ENCODE peak calls at places on chromosomes 3 and 15, in five cellular contexts. M is NB4, D is ovary, G is lower leg skin, F is uterus. P is an unnamed sample.

GRCh38 chr3:147370316-147370715 is 36.0 kb downstream of the ZIC4 start:
- DNase-seq in M (no peak), D (no peak), G (no peak), F (no peak), P (no peak)

GRCh38 chr3:179452166-179452544 is 885 bp upstream of the GNB4 start:
- DNase-seq in M (no peak), D (no peak), G (no peak), F (no peak), P (peak)

GRCh38 chr3:20096135-20096685 is 56.0 kb downstream of the KAT2B start:
- DNase-seq in M (no peak), D (no peak), G (no peak), F (no peak), P (no peak)

GRCh38 chr3:149442845-149443544 is 31.5 kb upstream of the TM4SF4 start:
- DNase-seq in M (peak), D (no peak), G (no peak), F (no peak), P (no peak)

GRCh38 chr15:52678036-52678467 is 1.1 kb downstream of the ATOSA start:
- DNase-seq in M (peak), D (peak), G (peak), F (peak), P (peak)

GRCh38 chr3:142993958-142994442 is 7.4 kb upstream of the U2SURP start:
- DNase-seq in M (peak), D (peak), G (peak), F (peak), P (peak)

GRCh38 chr3:196055683-196056270 is 26.1 kb downstream of the TFRC start:
- DNase-seq in M (peak), D (no peak), G (no peak), F (no peak), P (peak)

GRCh38 chr3:126959921-126960603 is 22.9 kb upstream of the PLXNA1 start:
- DNase-seq in M (no peak), D (no peak), G (no peak), F (no peak), P (no peak)

GRCh38 chr15:82643992-82644391 is 3.2 kb downstream of the CPEB1 start:
- DNase-seq in M (no peak), D (no peak), G (no peak), F (no peak), P (no peak)

GRCh38 chr15:68768321-68768720 is 52.4 kb downstream of the ANP32A start:
- DNase-seq in M (no peak), D (no peak), G (no peak), F (no peak), P (no peak)

GRCh38 chr15:32790352-32790999 is 72.7 kb downstream of the GREM1 start:
- DNase-seq in M (no peak), D (no peak), G (no peak), F (no peak), P (no peak)

GRCh38 chr3:2098398-2099027 is at the start of gene CNTN4:
- DNase-seq in M (no peak), D (peak), G (no peak), F (peak), P (peak)

GRCh38 chr15:50425219-50425618 is 1.0 kb downstream of the USP8 start:
- DNase-seq in M (peak), D (no peak), G (no peak), F (no peak), P (peak)

GRCh38 chr15:66294157-66294931 is 976 bp downstream of the DIS3L start:
- DNase-seq in M (no peak), D (no peak), G (no peak), F (peak), P (peak)

GRCh38 chr15:37107071-37107753 is 6.9 kb upstream of the MEIS2 start:
- DNase-seq in M (no peak), D (no peak), G (no peak), F (peak), P (no peak)

GRCh38 chr15:40807888-40808194 is 568 bp upstream of the DNAJC17 start:
- DNase-seq in M (no peak), D (no peak), G (no peak), F (no peak), P (no peak)

GRCh38 chr15:40809051-40809450 is 1.8 kb upstream of the DNAJC17 start:
- DNase-seq in M (no peak), D (no peak), G (no peak), F (no peak), P (no peak)

GRCh38 chr15:40803688-40804087 is 3.2 kb upstream of the ZFYVE19 start:
- DNase-seq in M (no peak), D (no peak), G (no peak), F (no peak), P (no peak)

GRCh38 chr15:40806672-40807027 is 239 bp upstream of the ZFYVE19 start:
- DNase-seq in M (no peak), D (no peak), G (no peak), F (no peak), P (no peak)

GRCh38 chr15:40807028-40807887 is at the start of the genes DNAJC17 and ZFYVE19:
- DNase-seq in M (peak), D (peak), G (peak), F (peak), P (peak)
- TF ChIP-seq POLR2A in M (peak), D (no peak), G (no peak), F (peak), P (peak)

GRCh38 chr3:185820973-185821758 is 3.7 kb downstream of the IGF2BP2 start:
- DNase-seq in M (no peak), D (no peak), G (no peak), F (no peak), P (peak)
- TF ChIP-seq POLR2A in M (no peak), D (no peak), G (no peak), F (no peak), P (no peak)

DNA sequence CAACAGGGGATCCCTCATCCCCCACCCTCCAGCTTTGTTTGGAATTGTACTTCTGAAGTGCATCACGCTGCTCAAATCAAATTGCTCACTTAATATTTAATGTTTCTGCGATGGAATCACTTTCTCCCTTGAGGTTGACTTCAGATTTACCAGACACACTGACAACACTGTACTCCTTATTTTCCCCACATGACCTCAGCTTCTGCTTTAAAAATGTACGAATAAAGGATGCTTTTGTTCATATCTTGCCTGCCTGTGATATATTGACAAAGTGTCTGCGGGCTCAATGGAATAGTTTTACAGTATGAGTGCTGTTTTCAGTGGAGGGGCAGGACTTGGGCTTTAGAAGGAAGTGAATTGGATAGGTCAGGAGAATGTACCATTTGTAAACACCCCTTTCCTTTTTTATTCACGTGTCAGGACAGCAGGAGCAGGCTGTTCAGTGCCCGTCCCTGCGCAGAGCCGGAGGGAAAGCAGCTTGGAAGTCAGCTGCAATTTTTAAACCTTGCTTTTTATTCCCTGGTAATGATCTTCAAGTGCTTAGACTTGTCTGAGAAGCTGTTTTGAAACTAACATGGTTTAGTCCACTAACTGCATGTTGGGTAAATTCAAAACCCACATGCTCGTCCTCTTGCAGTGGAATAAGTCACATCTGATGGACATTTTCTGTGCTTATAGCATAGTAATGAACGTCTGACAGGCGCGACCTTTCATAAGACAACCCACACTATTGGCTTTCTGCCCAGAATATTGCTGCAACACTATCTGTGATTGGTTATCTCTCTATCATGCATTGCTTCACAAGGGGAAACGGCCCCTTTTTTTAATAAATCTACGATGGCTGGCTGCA is 29.9 kb downstream of the MBNL1 start:
- DNase-seq in M (peak), D (peak), G (peak), F (peak), P (peak)
- TF ChIP-seq POLR2A in M (no peak), D (no peak), G (no peak), F (peak), P (no peak)

GRCh38 chr15:63389902-63390301 is 8.3 kb upstream of the CA12 start:
- DNase-seq in M (no peak), D (peak), G (no peak), F (no peak), P (no peak)
- TF ChIP-seq POLR2A in M (no peak), D (no peak), G (no peak), F (no peak), P (no peak)

DNA sequence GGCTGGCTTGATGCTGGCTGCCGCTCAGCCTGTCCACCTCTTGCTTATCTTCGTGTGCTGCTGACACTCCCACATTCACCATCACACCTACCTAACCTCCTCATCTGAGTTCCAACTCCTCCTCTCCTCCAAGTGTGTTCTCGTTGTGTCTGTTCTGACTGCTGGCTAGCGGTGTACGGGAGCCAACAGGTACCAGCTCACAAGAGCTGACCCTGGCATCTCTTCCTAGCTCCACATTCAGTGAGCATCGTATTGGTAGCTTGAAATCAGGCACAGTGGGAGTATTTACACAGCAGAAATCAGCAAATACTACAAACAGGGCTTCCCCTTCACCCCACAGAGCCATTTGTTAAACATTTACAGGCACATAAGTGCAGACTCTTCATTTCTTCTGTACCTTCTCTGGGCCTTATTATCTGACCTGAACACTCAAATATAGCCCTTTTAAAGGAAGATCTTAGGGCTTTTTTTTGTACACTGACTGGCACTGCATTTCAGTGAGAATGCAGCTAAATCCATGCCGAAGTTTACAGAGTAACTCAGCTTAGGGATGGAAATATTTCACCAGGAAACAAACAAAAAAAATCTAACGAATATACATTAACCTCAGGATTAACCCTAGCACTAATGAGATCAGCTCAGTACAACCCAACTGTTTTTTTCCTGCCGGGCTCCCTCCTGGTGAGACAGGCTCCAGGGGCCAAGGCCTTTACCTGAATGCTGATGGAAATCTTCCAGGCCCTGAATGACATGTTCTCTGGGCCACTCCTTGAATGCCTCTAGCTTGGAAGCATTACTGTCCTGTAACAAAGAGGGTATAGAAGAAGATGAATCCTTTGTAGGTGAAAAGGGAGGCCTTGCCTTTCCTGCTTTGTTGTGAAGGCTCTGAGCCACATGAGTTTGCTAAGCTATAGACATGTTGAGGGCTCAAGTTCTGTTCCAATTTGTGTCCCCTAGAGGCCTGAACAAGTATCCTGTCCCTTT is 150.5 kb upstream of the LPP start:
- DNase-seq in M (no peak), D (no peak), G (no peak), F (no peak), P (no peak)
- TF ChIP-seq POLR2A in M (no peak), D (no peak), G (no peak), F (no peak), P (no peak)

GRCh38 chr3:172150268-172150667 is 110.9 kb downstream of the FNDC3B start:
- DNase-seq in M (no peak), D (no peak), G (no peak), F (no peak), P (no peak)

GRCh38 chr3:172150896-172151295 is 111.5 kb downstream of the FNDC3B start:
- DNase-seq in M (no peak), D (no peak), G (no peak), F (no peak), P (no peak)

GRCh38 chr3:172152294-172152649 is 112.9 kb downstream of the FNDC3B start:
- DNase-seq in M (no peak), D (no peak), G (no peak), F (no peak), P (no peak)

GRCh38 chr3:172152869-172153268 is 113.5 kb downstream of the FNDC3B start:
- DNase-seq in M (no peak), D (no peak), G (no peak), F (no peak), P (no peak)

GRCh38 chr3:172151610-172152293 is 112.4 kb downstream of the FNDC3B start:
- DNase-seq in M (no peak), D (no peak), G (no peak), F (no peak), P (no peak)
- TF ChIP-seq POLR2A in M (no peak), D (no peak), G (no peak), F (no peak), P (no peak)

DNA sequence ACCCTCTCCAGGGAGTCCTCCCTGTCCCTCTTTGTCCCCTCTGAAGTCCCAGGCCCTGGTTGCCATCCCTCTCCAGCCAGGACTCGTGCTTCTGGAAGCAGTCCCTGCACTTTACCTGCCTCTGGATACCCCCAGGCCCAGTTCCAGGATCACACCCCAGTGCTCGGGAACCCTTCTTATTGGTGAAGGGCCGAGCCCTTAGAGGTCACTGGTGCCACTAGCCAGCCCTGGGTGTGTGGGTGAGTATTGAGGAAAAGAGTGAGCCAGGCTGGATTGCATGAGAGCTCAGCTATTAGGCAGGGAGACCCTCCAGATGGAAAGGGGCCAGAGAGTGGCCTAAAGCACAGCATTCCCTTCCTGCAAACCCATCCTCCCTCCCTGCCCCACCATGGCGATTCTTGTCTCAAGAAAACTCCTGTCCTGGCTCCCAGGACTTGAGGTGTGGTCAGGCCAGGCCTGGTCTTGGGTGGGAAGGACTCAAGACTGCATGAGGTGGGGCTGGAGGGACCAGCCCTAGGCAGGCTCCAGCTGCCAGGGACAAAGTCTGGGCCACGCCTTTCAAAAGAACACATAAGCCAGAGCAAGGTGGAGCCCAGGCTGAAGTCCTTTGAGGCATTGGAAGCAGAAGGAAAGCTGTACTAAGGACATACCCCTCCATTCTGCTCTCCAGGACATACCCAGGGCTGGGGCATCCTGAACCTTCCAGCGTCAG is 4.8 kb upstream of the PHGR1 start:
- DNase-seq in M (no peak), D (no peak), G (no peak), F (no peak), P (no peak)
- TF ChIP-seq POLR2A in M (no peak), D (no peak), G (no peak), F (no peak), P (no peak)

GRCh38 chr15:99509686-99510461 is 55.9 kb upstream of the MEF2A start:
- DNase-seq in M (peak), D (no peak), G (no peak), F (no peak), P (no peak)

GRCh38 chr15:99514306-99514705 is 51.5 kb upstream of the MEF2A start:
- DNase-seq in M (no peak), D (no peak), G (no peak), F (no peak), P (no peak)

GRCh38 chr15:99511529-99511864 is 54.3 kb upstream of the MEF2A start:
- DNase-seq in M (no peak), D (no peak), G (no peak), F (no peak), P (no peak)

GRCh38 chr15:99508807-99509311 is 56.9 kb upstream of the MEF2A start:
- DNase-seq in M (no peak), D (no peak), G (no peak), F (no peak), P (no peak)

GRCh38 chr15:99511865-99512632 is 53.7 kb upstream of the MEF2A start:
- DNase-seq in M (peak), D (no peak), G (peak), F (no peak), P (no peak)
- TF ChIP-seq POLR2A in M (no peak), D (no peak), G (no peak), F (no peak), P (no peak)

GRCh38 chr3:186930639-186931486 is 537 bp downstream of the ST6GAL1 start:
- DNase-seq in M (peak), D (peak), G (peak), F (peak), P (peak)

GRCh38 chr3:186932281-186933181 is 2.2 kb downstream of the ST6GAL1 start:
- DNase-seq in M (no peak), D (no peak), G (no peak), F (no peak), P (peak)

GRCh38 chr3:186929676-186930075 is 650 bp upstream of the ST6GAL1 start:
- DNase-seq in M (no peak), D (no peak), G (no peak), F (no peak), P (no peak)

GRCh38 chr3:186930143-186930638 is at the start of gene ST6GAL1:
- DNase-seq in M (peak), D (peak), G (peak), F (peak), P (peak)

DNA sequence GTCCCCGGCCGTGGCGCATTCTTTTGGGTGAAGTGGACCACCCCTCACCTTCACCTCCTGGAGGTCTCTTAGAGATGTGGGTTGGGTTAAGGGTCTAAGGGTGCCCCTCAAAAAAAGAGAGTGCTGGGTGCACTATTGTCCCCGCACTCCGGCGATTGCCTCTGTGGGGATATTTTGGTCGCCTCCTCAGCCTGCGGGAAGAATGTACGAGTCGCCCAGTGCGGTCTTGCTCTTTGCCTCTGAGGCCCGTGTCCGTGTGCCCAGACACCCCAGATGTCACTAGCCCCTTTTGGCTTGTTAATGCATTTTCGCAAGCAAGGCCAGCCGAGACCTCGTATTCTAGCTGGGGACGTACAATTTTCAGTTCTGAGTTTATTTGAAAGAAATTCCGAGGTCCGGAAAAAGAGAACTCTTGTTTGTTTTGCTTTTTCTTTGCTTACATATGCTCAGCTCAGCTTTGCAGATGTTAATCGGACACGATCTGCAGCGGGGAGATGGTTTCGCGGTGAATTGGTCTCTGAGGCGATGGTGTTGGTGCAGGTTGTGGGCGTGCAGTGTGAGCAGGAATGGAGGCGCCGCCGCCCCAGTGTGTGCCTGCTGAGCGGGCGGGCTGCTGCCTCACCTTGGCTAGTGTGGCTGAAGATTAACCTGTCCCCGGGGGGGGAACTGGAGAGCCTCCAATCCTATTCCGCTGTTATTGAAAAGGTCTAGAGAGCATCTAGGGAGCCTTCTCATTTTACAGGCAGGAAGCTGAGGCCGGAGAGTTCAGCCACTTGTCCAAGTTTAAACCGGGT is 1.4 kb downstream of the ST6GAL1 start:
- DNase-seq in M (peak), D (no peak), G (peak), F (peak), P (peak)
- TF ChIP-seq POLR2A in M (no peak), D (no peak), G (no peak), F (no peak), P (peak)

DNA sequence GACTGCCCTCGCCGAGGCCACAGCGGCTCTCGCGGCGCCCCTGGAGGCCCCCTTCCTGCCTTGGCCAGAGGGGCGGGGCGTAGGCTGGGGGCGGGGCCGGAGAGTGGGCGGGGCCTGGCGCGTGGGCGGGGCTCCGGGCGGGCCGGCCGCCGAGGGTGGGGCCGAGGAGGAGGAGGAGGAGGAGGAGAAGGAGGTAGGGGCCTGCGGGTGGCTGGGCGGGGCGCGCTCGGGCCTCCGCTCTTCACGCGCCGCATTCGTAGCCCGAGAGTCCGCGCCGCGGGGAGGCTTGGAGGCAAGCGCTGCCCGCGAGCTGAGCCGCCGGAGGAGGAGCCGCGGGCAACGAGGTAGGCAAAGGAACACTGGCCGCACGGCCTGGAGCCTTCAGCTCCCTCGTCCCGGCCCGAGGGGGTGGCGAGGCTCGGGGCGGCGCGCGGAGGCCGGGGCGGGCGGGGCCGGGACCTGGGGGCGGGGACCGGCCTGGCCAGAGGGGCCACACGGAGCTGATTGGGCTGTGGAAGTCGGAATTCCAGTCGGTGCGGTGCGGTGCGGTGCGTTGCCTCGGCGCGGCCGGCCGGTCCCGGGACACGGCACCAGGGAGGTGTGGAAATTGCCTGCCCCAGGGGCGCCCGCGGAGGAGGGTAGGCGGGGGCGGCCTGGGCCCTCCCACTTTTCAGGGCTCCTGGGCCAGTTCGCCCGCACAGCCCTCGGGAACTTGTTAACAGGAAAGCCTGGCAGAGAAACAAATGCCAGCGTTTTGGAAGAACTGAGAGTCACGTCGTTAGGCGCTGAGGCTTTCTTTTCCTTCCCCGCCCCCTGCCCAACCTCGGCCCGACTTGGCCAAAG is at the start of gene PPP2R3A:
- DNase-seq in M (peak), D (peak), G (peak), F (peak), P (peak)
- TF ChIP-seq POLR2A in M (no peak), D (no peak), G (no peak), F (peak), P (no peak)

P was measured in erythroblast.